ENCODE peak calls at places on chromosomes 3 and 15, in seven cellular contexts. G is spleen; K is astrocyte of the spinal cord; F is C1 segment of cervical spinal cord; I is COR-L47; P is naive thymus-derived CD8-positive, alpha-beta T cell; O is cardiac muscle cell. A is an unnamed sample.

GRCh38 chr3:152977356-152977755 is 142.4 kb downstream of the P2RY1 start:
- DNase-seq in G (no peak), K (no peak), F (no peak), I (no peak), P (no peak), O (no peak), A (no peak)

GRCh38 chr3:150307862-150308261 is 100.2 kb upstream of the TSC22D2 start:
- DNase-seq in G (no peak), K (no peak), F (no peak), I (no peak), P (no peak), O (no peak), A (no peak)

GRCh38 chr3:192831111-192831644 is 86.5 kb downstream of the MB21D2 start:
- DNase-seq in G (no peak), K (peak), F (no peak), I (no peak), P (no peak), O (peak), A (no peak)

GRCh38 chr3:121943434-121943833 is 49.2 kb downstream of the SLC15A2 start:
- DNase-seq in G (no peak), K (no peak), F (no peak), I (no peak), P (no peak), O (peak), A (no peak)

GRCh38 chr3:168990111-168990510 is 673.4 kb downstream of the MECOM start:
- DNase-seq in G (no peak), K (no peak), F (no peak), I (no peak), P (no peak), O (peak), A (no peak)

GRCh38 chr15:100109486-100110035 is 232.2 kb downstream of the ADAMTS17 start:
- DNase-seq in G (peak), K (no peak), F (no peak), I (no peak), P (no peak), O (no peak), A (peak)

GRCh38 chr15:31402511-31403056 is 75.9 kb downstream of the KLF13 start:
- DNase-seq in G (no peak), K (peak), F (no peak), I (no peak), P (no peak), O (peak), A (no peak)

GRCh38 chr3:46299608-46300460 is 54.1 kb upstream of the CCR2 start:
- DNase-seq in G (no peak), K (no peak), F (no peak), I (no peak), P (no peak), O (no peak), A (no peak)

GRCh38 chr3:107710851-107711250 is 188.1 kb downstream of the BBX start:
- DNase-seq in G (no peak), K (peak), F (peak), I (no peak), P (no peak), O (peak), A (peak)

GRCh38 chr3:121601212-121601812 is 8.1 kb downstream of the FBXO40 start:
- DNase-seq in G (no peak), K (no peak), F (no peak), I (no peak), P (no peak), O (peak), A (no peak)

GRCh38 chr3:107627962-107628542 is 105.3 kb downstream of the BBX start:
- DNase-seq in G (no peak), K (no peak), F (no peak), I (no peak), P (no peak), O (no peak), A (no peak)

GRCh38 chr3:191362524-191363090 is 32.3 kb upstream of the UTS2B start:
- DNase-seq in G (no peak), K (no peak), F (no peak), I (no peak), P (no peak), O (no peak), A (no peak)

GRCh38 chr15:80669599-80670273 is 25.4 kb upstream of the ABHD17C start:
- DNase-seq in G (no peak), K (peak), F (peak), I (no peak), P (no peak), O (no peak), A (no peak)

GRCh38 chr3:36804295-36805055 is 40.1 kb upstream of the DCLK3 start:
- DNase-seq in G (no peak), K (no peak), F (no peak), I (peak), P (no peak), O (no peak), A (no peak)

GRCh38 chr3:155086041-155086440 is 5.9 kb downstream of the MME start:
- DNase-seq in G (no peak), K (no peak), F (no peak), I (no peak), P (no peak), O (no peak), A (no peak)

GRCh38 chr3:33807190-33807589 is 8.8 kb downstream of the PDCD6IP start:
- DNase-seq in G (no peak), K (no peak), F (no peak), I (no peak), P (no peak), O (no peak), A (no peak)

GRCh38 chr3:150747909-150748568 is 14.9 kb downstream of the SIAH2 start:
- DNase-seq in G (no peak), K (no peak), F (no peak), I (no peak), P (no peak), O (no peak), A (no peak)

GRCh38 chr3:6079518-6080179 is 781.3 kb upstream of the GRM7 start:
- DNase-seq in G (no peak), K (no peak), F (no peak), I (no peak), P (no peak), O (no peak), A (no peak)

GRCh38 chr3:124584552-124585391 is 145.5 kb upstream of the UMPS start:
- DNase-seq in G (peak), K (peak), F (peak), I (peak), P (no peak), O (peak), A (peak)

GRCh38 chr15:60804986-60805949 is 326.3 kb upstream of the ICE2 start:
- DNase-seq in G (no peak), K (peak), F (peak), I (peak), P (no peak), O (peak), A (no peak)

GRCh38 chr3:173529062-173529711 is 131.6 kb downstream of the NLGN1 start:
- DNase-seq in G (no peak), K (no peak), F (no peak), I (peak), P (no peak), O (peak), A (no peak)

GRCh38 chr3:94162700-94163099 is 99.8 kb downstream of the NSUN3 start:
- DNase-seq in G (no peak), K (peak), F (no peak), I (no peak), P (no peak), O (no peak), A (no peak)

GRCh38 chr15:78061963-78062427 is 15.5 kb downstream of the TBC1D2B start:
- DNase-seq in G (no peak), K (peak), F (no peak), I (no peak), P (peak), O (peak), A (no peak)

GRCh38 chr3:179682681-179683080 is 29.8 kb downstream of the USP13 start:
- DNase-seq in G (no peak), K (no peak), F (no peak), I (no peak), P (no peak), O (no peak), A (no peak)

GRCh38 chr3:50203113-50203852 is 1.8 kb upstream of the SLC38A3 start:
- DNase-seq in G (no peak), K (no peak), F (no peak), I (no peak), P (no peak), O (no peak), A (no peak)

GRCh38 chr3:177694316-177694715 is 497.0 kb upstream of the TBL1XR1 start:
- DNase-seq in G (no peak), K (peak), F (no peak), I (no peak), P (no peak), O (peak), A (no peak)

GRCh38 chr15:84598250-84598649 is 2.6 kb upstream of the ZSCAN2 start:
- DNase-seq in G (no peak), K (no peak), F (no peak), I (no peak), P (peak), O (no peak), A (no peak)

GRCh38 chr3:139534992-139535879 is 4.3 kb downstream of the RBP1 start:
- DNase-seq in G (no peak), K (peak), F (peak), I (peak), P (no peak), O (peak), A (no peak)

GRCh38 chr3:197428117-197428761 is 127.5 kb downstream of the BDH1 start:
- DNase-seq in G (no peak), K (peak), F (no peak), I (no peak), P (no peak), O (peak), A (peak)

GRCh38 chr3:174376346-174376745 is 482.8 kb upstream of the NAALADL2 start:
- DNase-seq in G (no peak), K (no peak), F (no peak), I (no peak), P (no peak), O (peak), A (no peak)

A was measured in cardiac septum.